ENCODE peak calls at places on chromosomes 1 and 21, in six cellular contexts. E is cardiac muscle cell, S is mesenchymal stem cell, C is lower lobe of right lung, P is left ventricle myocardium inferior, R is transverse colon. U is an unnamed sample.

GRCh38 chr1:40848530-40849189 is 13.5 kb downstream of the CITED4 start:
- DNase-seq in E (peak; percentile 75), S (peak; percentile 72), C (peak; percentile 61), P (peak; percentile 61), R (peak; percentile 74), U (peak; percentile 68)

GRCh38 chr1:185533596-185533995 is 200.6 kb upstream of the HMCN1 start:
- DNase-seq in E (peak; percentile 31), S (peak; percentile 46), C (no peak), P (no peak), R (no peak), U (no peak)

GRCh38 chr1:7655354-7655753 is 115.7 kb upstream of the VAMP3 start:
- DNase-seq in E (no peak), S (no peak), C (no peak), P (no peak), R (no peak), U (no peak)

GRCh38 chr21:45833437-45833836 is 148.1 kb upstream of the COL6A1 start:
- DNase-seq in E (no peak), S (no peak), C (no peak), P (peak; percentile 37), R (no peak), U (no peak)

GRCh38 chr1:19976317-19977003 is 3.0 kb downstream of the PLA2G2A start:
- DNase-seq in E (no peak), S (no peak), C (no peak), P (no peak), R (no peak), U (no peak)

GRCh38 chr1:15205586-15206346 is 41.3 kb upstream of the FHAD1 start:
- DNase-seq in E (no peak), S (no peak), C (no peak), P (no peak), R (no peak), U (no peak)

GRCh38 chr1:18799454-18799853 is 60.0 kb downstream of the TAS1R2 start:
- DNase-seq in E (no peak), S (no peak), C (no peak), P (no peak), R (no peak), U (no peak)

GRCh38 chr21:46329796-46330195 is 5.8 kb downstream of the PCNT start:
- DNase-seq in E (no peak), S (no peak), C (no peak), P (no peak), R (no peak), U (no peak)

GRCh38 chr21:44021064-44021463 is 9.0 kb downstream of the TRAPPC10 start:
- DNase-seq in E (no peak), S (no peak), C (no peak), P (no peak), R (no peak), U (no peak)

GRCh38 chr1:164261691-164262240 is 297.2 kb upstream of the PBX1 start:
- DNase-seq in E (no peak), S (no peak), C (no peak), P (no peak), R (peak; percentile 11), U (no peak)

GRCh38 chr1:68831281-68831680 is 334.4 kb upstream of the DEPDC1 start:
- DNase-seq in E (no peak), S (no peak), C (no peak), P (no peak), R (no peak), U (no peak)

GRCh38 chr1:214719207-214719606 is 116.2 kb downstream of the CENPF start:
- DNase-seq in E (no peak), S (no peak), C (no peak), P (no peak), R (no peak), U (no peak)

GRCh38 chr21:45283019-45283610 is 4.6 kb downstream of the POFUT2 start:
- DNase-seq in E (no peak), S (no peak), C (peak; percentile 41), P (no peak), R (no peak), U (no peak)

GRCh38 chr1:19254416-19254815 is 2.8 kb downstream of the MRTO4 start:
- DNase-seq in E (no peak), S (no peak), C (no peak), P (no peak), R (no peak), U (no peak)

GRCh38 chr1:62109124-62109523 is 85.5 kb upstream of the L1TD1 start:
- DNase-seq in E (no peak), S (no peak), C (no peak), P (no peak), R (no peak), U (no peak)

GRCh38 chr1:171655215-171656116 is 3.0 kb upstream of the MYOC start:
- DNase-seq in E (peak; percentile 94), S (peak; percentile 43), C (peak; percentile 64), P (peak; percentile 88), R (peak; percentile 57), U (peak; percentile 64)

GRCh38 chr1:58331156-58331555 is 215.4 kb downstream of the OMA1 start:
- DNase-seq in E (peak; percentile 4), S (peak; percentile 7), C (no peak), P (no peak), R (no peak), U (no peak)

GRCh38 chr1:31745898-31746668 is 18.1 kb downstream of the ADGRB2 start:
- DNase-seq in E (no peak), S (no peak), C (no peak), P (no peak), R (no peak), U (no peak)

GRCh38 chr1:99648107-99648506 is 2.2 kb downstream of the PALMD start:
- DNase-seq in E (no peak), S (no peak), C (peak; percentile 42), P (peak; percentile 73), R (no peak), U (no peak)

DNA sequence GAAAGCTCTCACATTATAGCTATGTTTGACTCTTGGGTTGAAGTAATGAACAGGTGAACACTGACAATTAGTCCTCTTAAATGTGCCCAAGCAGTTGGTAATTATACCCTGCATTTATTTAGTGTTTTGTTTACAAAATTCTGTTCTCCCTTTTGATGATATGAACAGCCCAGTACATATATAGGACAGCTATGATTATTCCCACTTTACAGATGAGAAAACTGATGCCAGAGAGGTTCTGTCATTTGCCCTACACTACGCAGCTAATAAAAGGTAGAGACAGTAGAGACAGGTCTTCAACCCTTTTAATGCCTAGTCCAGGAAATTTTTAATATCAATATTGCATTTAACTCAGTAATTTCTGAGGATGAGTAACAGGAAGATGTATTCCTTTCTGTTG is 46.1 kb upstream of the DNAJC6 start:
- DNase-seq in E (no peak), S (no peak), C (no peak), P (no peak), R (no peak), U (no peak)
- H3K27ac ChIP-seq in E (no peak overlapping the region), S (no peak overlapping the region), C (no peak overlapping the region), P (no peak overlapping the region), R (no peak overlapping the region), U (no peak overlapping the region)

GRCh38 chr1:160666079-160666442 is 19.2 kb upstream of the SLAMF1 start:
- DNase-seq in E (no peak), S (no peak), C (no peak), P (no peak), R (no peak), U (no peak)
- H3K27ac ChIP-seq in E (no peak overlapping the region), S (no peak overlapping the region), C (peak overlapping the region; percentile 76), P (peak overlapping the region; percentile 68), R (peak overlapping the region; percentile 12), U (peak overlapping the region; percentile 90)

GRCh38 chr1:156124557-156125483 is 10.3 kb downstream of the LMNA start:
- DNase-seq in E (no peak), S (peak; percentile 77), C (peak; percentile 78), P (no peak), R (peak; percentile 81), U (no peak)

GRCh38 chr1:156121441-156121840 is 6.9 kb downstream of the LMNA start:
- DNase-seq in E (no peak), S (peak; percentile 52), C (no peak), P (no peak), R (no peak), U (no peak)

GRCh38 chr1:156122519-156123355 is 8.2 kb downstream of the LMNA start:
- DNase-seq in E (peak; percentile 93), S (peak; percentile 94), C (peak; percentile 75), P (peak; percentile 85), R (peak; percentile 79), U (no peak)

GRCh38 chr1:156122086-156122485 is 7.6 kb downstream of the LMNA start:
- DNase-seq in E (no peak), S (peak; percentile 65), C (no peak), P (no peak), R (no peak), U (no peak)

GRCh38 chr1:156123356-156124196 is 9.1 kb downstream of the LMNA start:
- DNase-seq in E (peak; percentile 98), S (peak; percentile 97), C (peak; percentile 95), P (peak; percentile 96), R (peak; percentile 95), U (no peak)
- H3K27ac ChIP-seq in E (peak overlapping the region; percentile 97), S (peak overlapping the region; percentile 99), C (peak overlapping the region; percentile 99), P (peak overlapping the region; percentile 97), R (peak overlapping the region; percentile 100), U (no peak overlapping the region)

DNA sequence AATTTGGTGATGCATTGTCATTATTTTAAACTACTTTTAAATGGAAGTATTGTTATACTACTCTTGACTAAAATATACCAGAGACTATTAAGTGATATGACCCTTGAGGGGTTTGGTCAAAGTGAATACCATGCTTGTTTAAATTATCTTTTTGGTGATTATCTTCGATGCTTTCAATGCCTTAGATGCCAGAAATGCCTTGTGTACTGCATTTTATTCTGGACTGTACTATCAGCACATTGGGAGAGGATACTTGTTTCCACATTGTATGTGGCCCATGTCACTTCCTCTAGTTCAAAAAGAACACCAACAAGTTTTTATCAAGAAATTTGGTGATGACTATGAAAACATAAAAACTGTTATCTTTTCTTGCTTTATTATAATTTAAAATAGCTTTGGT is 16.3 kb downstream of the MAP3K7CL start:
- DNase-seq in E (no peak), S (no peak), C (no peak), P (no peak), R (no peak), U (no peak)
- H3K27ac ChIP-seq in E (no peak overlapping the region), S (peak overlapping the region; percentile 83), C (no peak overlapping the region), P (peak overlapping the region; percentile 75), R (peak overlapping the region; percentile 52), U (no peak overlapping the region)

U was measured in iPS DF 6.9.